ENCODE peak calls at places on chromosomes 13 and 19, in five cellular contexts. I is mesenchymal stem cell, T is endothelial cell, K is bronchial epithelial cell, Z is nucleus accumbens. Y is an unnamed sample.

GRCh38 chr19:18329035-18329376 is 6.1 kb upstream of the LSM4 start:
- DNase-seq in I (no peak), T (no peak), K (no peak), Z (no peak), Y (no peak)

GRCh38 chr19:750640-751423 is at the start of gene MISP:
- DNase-seq in I (no peak), T (no peak), K (peak), Z (no peak), Y (no peak)

GRCh38 chr19:49889687-49890348 is 6.9 kb downstream of the IL4I1 start:
- DNase-seq in I (peak), T (peak), K (peak), Z (no peak), Y (no peak)

GRCh38 chr13:28401303-28402056 is 93.4 kb downstream of the FLT1 start:
- DNase-seq in I (peak), T (no peak), K (no peak), Z (no peak), Y (no peak)

GRCh38 chr13:99281811-99282263 is 23.7 kb upstream of the GPR18 start:
- DNase-seq in I (no peak), T (no peak), K (no peak), Z (no peak), Y (peak)

GRCh38 chr19:34246340-34246739 is 8.0 kb upstream of the GARRE1 start:
- DNase-seq in I (no peak), T (no peak), K (no peak), Z (no peak), Y (no peak)

GRCh38 chr13:43054803-43055802 is 31.7 kb downstream of the DNAJC15 start:
- DNase-seq in I (peak), T (peak), K (peak), Z (no peak), Y (peak)

GRCh38 chr19:29841559-29842367 is 30.0 kb downstream of the CCNE1 start:
- DNase-seq in I (peak), T (no peak), K (peak), Z (no peak), Y (no peak)

GRCh38 chr13:50123002-50123401 is 107.8 kb downstream of the KCNRG start:
- DNase-seq in I (no peak), T (no peak), K (no peak), Z (no peak), Y (no peak)

GRCh38 chr19:10769533-10770491 is 51.9 kb downstream of the DNM2 start:
- DNase-seq in I (peak), T (peak), K (peak), Z (peak), Y (no peak)

GRCh38 chr19:46720516-46721239 is 3.8 kb upstream of the PRKD2 start:
- DNase-seq in I (no peak), T (no peak), K (no peak), Z (no peak), Y (no peak)

GRCh38 chr19:19997656-19998268 is 41.5 kb downstream of the ZNF682 start:
- DNase-seq in I (no peak), T (peak), K (no peak), Z (no peak), Y (peak)

GRCh38 chr13:29513981-29514719 is 81.3 kb downstream of the SLC7A1 start:
- DNase-seq in I (no peak), T (no peak), K (no peak), Z (no peak), Y (no peak)

GRCh38 chr19:5178841-5179625 is 161.6 kb downstream of the PTPRS start:
- DNase-seq in I (no peak), T (no peak), K (no peak), Z (no peak), Y (no peak)

GRCh38 chr19:55340784-55341147 is 1.1 kb downstream of the KMT5C start:
- DNase-seq in I (peak), T (peak), K (no peak), Z (no peak), Y (no peak)

GRCh38 chr13:96940961-96941360 is 53.3 kb downstream of the OXGR1 start:
- DNase-seq in I (no peak), T (no peak), K (peak), Z (no peak), Y (no peak)

GRCh38 chr13:66216723-66217122 is 1013.4 kb downstream of the PCDH9 start:
- DNase-seq in I (no peak), T (no peak), K (no peak), Z (no peak), Y (no peak)

GRCh38 chr13:65913173-65913572 is 1317.0 kb downstream of the PCDH9 start:
- DNase-seq in I (peak), T (no peak), K (peak), Z (no peak), Y (no peak)

GRCh38 chr19:38792250-38793111 is 3.5 kb downstream of the LGALS7B start:
- DNase-seq in I (no peak), T (peak), K (no peak), Z (no peak), Y (no peak)

GRCh38 chr13:47337781-47338507 is 441.1 kb upstream of the HTR2A start:
- DNase-seq in I (peak), T (no peak), K (no peak), Z (no peak), Y (no peak)

GRCh38 chr19:11458236-11458900 is 22.5 kb downstream of the ELAVL3 start:
- DNase-seq in I (no peak), T (no peak), K (no peak), Z (no peak), Y (no peak)

GRCh38 chr13:109918179-109918651 is 131.8 kb upstream of the IRS2 start:
- DNase-seq in I (peak), T (no peak), K (no peak), Z (no peak), Y (no peak)